ENCODE peak calls at places on chromosomes 11 and 22, in nine cellular contexts. F, N, X, U, A, E, H, C and B are unnamed samples.

GRCh38 chr22:20514658-20515406 is 7.4 kb downstream of the MED15 start:
- DNase-seq in F (no peak), N (no peak), X (no peak), U (no peak), A (no peak), E (no peak), H (no peak), C (peak; percentile 90), B (peak; percentile 81)

GRCh38 chr11:134800826-134801225 is 388.8 kb upstream of the B3GAT1 start:
- DNase-seq in F (no peak), N (no peak), X (no peak), U (no peak), A (no peak), E (no peak), H (no peak), C (no peak), B (no peak)

GRCh38 chr22:48822278-48823233 is 1005.1 kb downstream of the BRD1 start:
- DNase-seq in F (no peak), N (no peak), X (no peak), U (no peak), A (no peak), E (no peak), H (no peak), C (no peak), B (no peak)

GRCh38 chr11:83088965-83089364 is 17.3 kb upstream of the RAB30 start:
- DNase-seq in F (no peak), N (no peak), X (no peak), U (no peak), A (no peak), E (no peak), H (no peak), C (no peak), B (no peak)

GRCh38 chr22:46008291-46008690 is 31.3 kb upstream of the WNT7B start:
- DNase-seq in F (no peak), N (no peak), X (no peak), U (no peak), A (no peak), E (no peak), H (no peak), C (no peak), B (no peak)

GRCh38 chr11:74232316-74232950 is 61.3 kb downstream of the PPME1 start:
- DNase-seq in F (no peak), N (no peak), X (no peak), U (no peak), A (no peak), E (no peak), H (no peak), C (no peak), B (no peak)

GRCh38 chr11:62545437-62546243 is 966 bp downstream of the AHNAK start:
- DNase-seq in F (peak; percentile 64), N (peak; percentile 81), X (peak; percentile 33), U (peak; percentile 74), A (peak; percentile 76), E (peak; percentile 88), H (no peak), C (peak; percentile 93), B (peak; percentile 86)

GRCh38 chr11:48107188-48107704 is 109.4 kb upstream of the OR4B1 start:
- DNase-seq in F (no peak), N (peak; percentile 78), X (peak; percentile 30), U (no peak), A (peak; percentile 60), E (no peak), H (peak; percentile 73), C (peak; percentile 74), B (peak; percentile 56)

GRCh38 chr22:38230108-38230825 is 28.5 kb downstream of the MAFF start:
- DNase-seq in F (peak; percentile 63), N (peak; percentile 45), X (peak; percentile 44), U (peak; percentile 62), A (no peak), E (peak; percentile 85), H (no peak), C (peak; percentile 64), B (no peak)

GRCh38 chr11:47980907-47981621 is 705 bp downstream of the PTPRJ start:
- DNase-seq in F (peak; percentile 60), N (peak; percentile 49), X (peak; percentile 42), U (peak; percentile 59), A (peak; percentile 37), E (peak; percentile 35), H (no peak), C (peak; percentile 30), B (no peak)